ENCODE peak calls at places on chromosomes 2 and 18, in five cellular contexts. One of them, this sample, is unnamed.

GRCh38 chr18:26405190-26405781 is 143.1 kb downstream of the KCTD1 start:
- DNase-seq in AG04449: no peak
- DNase-seq in endothelial cell of umbilical vein: peak; percentile 46
- DNase-seq in heart right ventricle: peak; percentile 41
- DNase-seq in lower lobe of right lung: no peak
- DNase-seq in this sample: peak; percentile 20

GRCh38 chr2:223725494-223725893 is 111.9 kb downstream of the AP1S3 start:
- DNase-seq in AG04449: peak; percentile 89
- DNase-seq in endothelial cell of umbilical vein: peak; percentile 98
- DNase-seq in heart right ventricle: peak; percentile 53
- DNase-seq in lower lobe of right lung: no peak
- DNase-seq in this sample: peak; percentile 89

GRCh38 chr2:145220496-145220895 is 700.6 kb upstream of the ZEB2 start:
- DNase-seq in AG04449: no peak
- DNase-seq in endothelial cell of umbilical vein: no peak
- DNase-seq in heart right ventricle: no peak
- DNase-seq in lower lobe of right lung: no peak
- DNase-seq in this sample: no peak

GRCh38 chr2:101124061-101124460 is 27.1 kb downstream of the TBC1D8 start:
- DNase-seq in AG04449: no peak
- DNase-seq in endothelial cell of umbilical vein: peak; percentile 63
- DNase-seq in heart right ventricle: no peak
- DNase-seq in lower lobe of right lung: no peak
- DNase-seq in this sample: no peak

GRCh38 chr2:10449838-10450691 is 1.9 kb upstream of the ODC1 start:
- DNase-seq in AG04449: no peak
- DNase-seq in endothelial cell of umbilical vein: no peak
- DNase-seq in heart right ventricle: no peak
- DNase-seq in lower lobe of right lung: peak; percentile 56
- DNase-seq in this sample: no peak

GRCh38 chr2:240510513-240511210 is 47.1 kb downstream of the ANKMY1 start:
- DNase-seq in AG04449: no peak
- DNase-seq in endothelial cell of umbilical vein: no peak
- DNase-seq in heart right ventricle: no peak
- DNase-seq in lower lobe of right lung: no peak
- DNase-seq in this sample: no peak

GRCh38 chr2:170524828-170525565 is 190.1 kb upstream of the SP5 start:
- DNase-seq in AG04449: no peak
- DNase-seq in endothelial cell of umbilical vein: no peak
- DNase-seq in heart right ventricle: no peak
- DNase-seq in lower lobe of right lung: no peak
- DNase-seq in this sample: no peak

GRCh38 chr18:32684940-32685339 is 87.9 kb downstream of the KLHL14 start:
- DNase-seq in AG04449: no peak
- DNase-seq in endothelial cell of umbilical vein: no peak
- DNase-seq in heart right ventricle: no peak
- DNase-seq in lower lobe of right lung: no peak
- DNase-seq in this sample: no peak

GRCh38 chr18:61086657-61087056 is 246.6 kb upstream of the CDH20 start:
- DNase-seq in AG04449: no peak
- DNase-seq in endothelial cell of umbilical vein: no peak
- DNase-seq in heart right ventricle: no peak
- DNase-seq in lower lobe of right lung: no peak
- DNase-seq in this sample: no peak

GRCh38 chr18:61085036-61085435 is 248.2 kb upstream of the CDH20 start:
- DNase-seq in AG04449: no peak
- DNase-seq in endothelial cell of umbilical vein: no peak
- DNase-seq in heart right ventricle: no peak
- DNase-seq in lower lobe of right lung: no peak
- DNase-seq in this sample: no peak

GRCh38 chr18:61085751-61086150 is 247.5 kb upstream of the CDH20 start:
- DNase-seq in AG04449: no peak
- DNase-seq in endothelial cell of umbilical vein: no peak
- DNase-seq in heart right ventricle: no peak
- DNase-seq in lower lobe of right lung: no peak
- DNase-seq in this sample: no peak

GRCh38 chr18:61079714-61080113 is 253.5 kb upstream of the CDH20 start:
- DNase-seq in AG04449: no peak
- DNase-seq in endothelial cell of umbilical vein: no peak
- DNase-seq in heart right ventricle: no peak
- DNase-seq in lower lobe of right lung: no peak
- DNase-seq in this sample: no peak

GRCh38 chr18:61082976-61083630 is 250.1 kb upstream of the CDH20 start:
- DNase-seq in AG04449: no peak
- DNase-seq in endothelial cell of umbilical vein: no peak
- DNase-seq in heart right ventricle: no peak
- DNase-seq in lower lobe of right lung: no peak
- DNase-seq in this sample: no peak
- TF ChIP-seq CTCF in AG04449: no peak
- TF ChIP-seq CTCF in endothelial cell of umbilical vein: no peak
- TF ChIP-seq CTCF in heart right ventricle: no peak
- TF ChIP-seq CTCF in lower lobe of right lung: no peak
- TF ChIP-seq CTCF in this sample: no peak

GRCh38 chr2:26401739-26402541 is at the start of gene DRC1:
- DNase-seq in AG04449: no peak
- DNase-seq in endothelial cell of umbilical vein: peak; percentile 67
- DNase-seq in heart right ventricle: peak; percentile 46
- DNase-seq in lower lobe of right lung: peak; percentile 68
- DNase-seq in this sample: no peak
- H3K4me3 ChIP-seq in AG04449: peak within 1 kb of the TSS; percentile 63
- H3K4me3 ChIP-seq in endothelial cell of umbilical vein: peak within 1 kb of the TSS; percentile 28
- H3K4me3 ChIP-seq in heart right ventricle: peak within 1 kb of the TSS; percentile 43
- H3K4me3 ChIP-seq in lower lobe of right lung: peak within 1 kb of the TSS; percentile 30
- H3K4me3 ChIP-seq in this sample: peak within 1 kb of the TSS; percentile 50

GRCh38 chr2:95379616-95379925 is 22.9 kb upstream of the FAHD2A start:
- DNase-seq in AG04449: no peak
- DNase-seq in endothelial cell of umbilical vein: no peak
- DNase-seq in heart right ventricle: no peak
- DNase-seq in lower lobe of right lung: peak; percentile 32
- DNase-seq in this sample: no peak
- TF ChIP-seq CTCF in AG04449: no peak
- TF ChIP-seq CTCF in endothelial cell of umbilical vein: peak; percentile 24
- TF ChIP-seq CTCF in heart right ventricle: no peak
- TF ChIP-seq CTCF in lower lobe of right lung: no peak
- TF ChIP-seq CTCF in this sample: peak; percentile 36

GRCh38 chr18:13871701-13872100 is 43.6 kb downstream of the MC2R start:
- DNase-seq in AG04449: no peak
- DNase-seq in endothelial cell of umbilical vein: no peak
- DNase-seq in heart right ventricle: no peak
- DNase-seq in lower lobe of right lung: no peak
- DNase-seq in this sample: no peak

GRCh38 chr18:13872932-13873331 is 42.4 kb downstream of the MC2R start:
- DNase-seq in AG04449: no peak
- DNase-seq in endothelial cell of umbilical vein: no peak
- DNase-seq in heart right ventricle: no peak
- DNase-seq in lower lobe of right lung: no peak
- DNase-seq in this sample: no peak

GRCh38 chr18:13874558-13874957 is 40.8 kb downstream of the MC2R start:
- DNase-seq in AG04449: no peak
- DNase-seq in endothelial cell of umbilical vein: no peak
- DNase-seq in heart right ventricle: no peak
- DNase-seq in lower lobe of right lung: no peak
- DNase-seq in this sample: no peak

GRCh38 chr18:13872373-13872772 is 43.0 kb downstream of the MC2R start:
- DNase-seq in AG04449: no peak
- DNase-seq in endothelial cell of umbilical vein: no peak
- DNase-seq in heart right ventricle: no peak
- DNase-seq in lower lobe of right lung: no peak
- DNase-seq in this sample: no peak

DNA sequence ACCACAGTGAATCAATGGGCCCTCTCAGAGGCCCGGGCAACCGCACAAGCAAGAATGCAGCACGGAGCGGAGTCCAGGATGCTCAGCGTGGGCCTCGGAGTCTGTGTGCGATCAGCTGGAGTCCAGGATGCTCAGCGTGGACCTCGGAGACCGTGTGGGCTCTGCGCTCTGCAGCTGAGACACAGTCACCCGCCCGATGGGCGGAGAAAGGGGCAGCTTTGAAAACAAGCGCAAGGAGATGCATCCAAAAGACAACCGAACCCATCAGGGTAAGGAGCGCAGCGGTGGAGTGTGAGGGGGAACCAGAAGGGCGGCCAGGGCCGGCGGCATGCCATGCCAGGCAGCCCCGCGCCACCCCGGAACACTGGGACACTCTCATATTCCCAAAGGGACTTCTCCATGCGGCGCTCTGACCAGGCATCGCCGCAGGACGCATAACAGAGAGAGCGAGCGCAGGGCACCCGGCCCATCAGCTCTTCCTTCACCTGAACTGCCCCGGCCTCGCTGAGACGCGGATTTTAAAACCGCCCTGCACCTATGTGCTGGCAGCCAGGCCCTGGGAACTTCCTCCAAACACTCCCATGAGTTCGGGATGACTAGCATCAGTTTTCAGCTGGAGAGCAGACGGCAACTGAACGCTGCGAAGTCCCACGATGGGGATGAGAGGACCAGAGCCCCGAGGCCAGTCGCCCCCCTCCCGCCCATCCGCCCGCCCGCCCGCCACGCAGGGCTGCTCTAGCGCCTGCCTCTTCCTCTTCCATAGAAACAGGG is 44.7 kb downstream of the MC5R start:
- DNase-seq in AG04449: no peak
- DNase-seq in endothelial cell of umbilical vein: no peak
- DNase-seq in heart right ventricle: no peak
- DNase-seq in lower lobe of right lung: no peak
- DNase-seq in this sample: no peak
- H3K4me3 ChIP-seq in AG04449: no peak overlapping the region
- H3K4me3 ChIP-seq in endothelial cell of umbilical vein: no peak overlapping the region
- H3K4me3 ChIP-seq in heart right ventricle: no peak overlapping the region
- H3K4me3 ChIP-seq in lower lobe of right lung: no peak overlapping the region
- H3K4me3 ChIP-seq in this sample: no peak overlapping the region

This sample was measured in epithelial cell of proximal tubule.